ENCODE peak calls at places on chromosome 19, in seven cellular contexts. F is tibial artery, B is fibroblast of lung, L is ascending aorta, P is PC-3, G is WERI-Rb-1, Y is cardiac muscle cell. I is an unnamed sample.
A peak's percentile ranks its signal among the peaks of the same experiment; 100 is the strongest.

GRCh38 chr19:43681826-43682225 is 11.9 kb upstream of the PLAUR start:
- DNase-seq in F (no peak), B (no peak), L (no peak), P (no peak), G (no peak), Y (no peak), I (no peak)

GRCh38 chr19:53553159-53553558 is 15.2 kb downstream of the ZNF331 start:
- DNase-seq in F (no peak), B (no peak), L (no peak), P (no peak), G (no peak), Y (no peak), I (no peak)

GRCh38 chr19:58578430-58578925 is 5.3 kb upstream of the MZF1 start:
- DNase-seq in F (no peak), B (no peak), L (no peak), P (no peak), G (no peak), Y (no peak), I (no peak)

GRCh38 chr19:4015705-4016402 is 8.3 kb downstream of the PIAS4 start:
- DNase-seq in F (no peak), B (no peak), L (no peak), P (no peak), G (no peak), Y (no peak), I (peak; percentile 68)

GRCh38 chr19:49987159-49987698 is 26.3 kb upstream of the SIGLEC11 start:
- DNase-seq in F (peak; percentile 84), B (peak; percentile 92), L (peak; percentile 24), P (peak; percentile 95), G (no peak), Y (peak; percentile 98), I (no peak)

GRCh38 chr19:12864721-12865715 is 16.2 kb downstream of the DNASE2 start:
- DNase-seq in F (no peak), B (no peak), L (no peak), P (no peak), G (no peak), Y (no peak), I (no peak)

GRCh38 chr19:42284641-42285341 is 15.7 kb downstream of the CIC start:
- DNase-seq in F (no peak), B (no peak), L (no peak), P (no peak), G (no peak), Y (peak; percentile 38), I (peak; percentile 82)

GRCh38 chr19:38470788-38471480 is 37.4 kb downstream of the RYR1 start:
- DNase-seq in F (no peak), B (no peak), L (no peak), P (no peak), G (no peak), Y (no peak), I (no peak)

GRCh38 chr19:33804021-33804799 is 7.5 kb downstream of the KCTD15 start:
- DNase-seq in F (peak; percentile 55), B (peak; percentile 85), L (no peak), P (peak; percentile 62), G (no peak), Y (no peak), I (peak; percentile 89)

GRCh38 chr19:39411006-39411831 is 1.2 kb upstream of the PLEKHG2 start:
- DNase-seq in F (peak; percentile 69), B (peak; percentile 36), L (no peak), P (no peak), G (no peak), Y (no peak), I (peak; percentile 92)

GRCh38 chr19:38975861-38976271 is 324 bp upstream of the FBXO17 start:
- DNase-seq in F (no peak), B (peak; percentile 49), L (no peak), P (no peak), G (peak; percentile 88), Y (no peak), I (peak; percentile 79)

GRCh38 chr19:34666958-34667265 is 10.0 kb downstream of the SCGB2B2 start:
- DNase-seq in F (no peak), B (no peak), L (no peak), P (no peak), G (no peak), Y (no peak), I (no peak)

GRCh38 chr19:741506-742131 is 9.3 kb upstream of the MISP start:
- DNase-seq in F (no peak), B (no peak), L (no peak), P (peak; percentile 18), G (peak; percentile 37), Y (peak; percentile 33), I (no peak)

GRCh38 chr19:35318679-35319448 is 10.1 kb upstream of the CD22 start:
- DNase-seq in F (peak; percentile 62), B (peak; percentile 29), L (peak; percentile 53), P (peak; percentile 93), G (no peak), Y (no peak), I (no peak)

GRCh38 chr19:13095393-13095784 is 7.3 kb downstream of the LYL1 start:
- DNase-seq in F (no peak), B (no peak), L (no peak), P (no peak), G (no peak), Y (no peak), I (no peak)

GRCh38 chr19:3434630-3435553 is 45.4 kb downstream of the SMIM24 start:
- DNase-seq in F (peak; percentile 95), B (peak; percentile 94), L (peak; percentile 80), P (peak; percentile 90), G (no peak), Y (peak; percentile 97), I (peak; percentile 97)

GRCh38 chr19:50314724-50315700 is 14.2 kb downstream of the KCNC3 start:
- DNase-seq in F (no peak), B (no peak), L (no peak), P (no peak), G (no peak), Y (peak; percentile 28), I (no peak)

GRCh38 chr19:50414850-50415660 is 3.7 kb upstream of the SPIB start:
- DNase-seq in F (peak; percentile 68), B (peak; percentile 39), L (no peak), P (peak; percentile 24), G (peak; percentile 87), Y (peak; percentile 82), I (no peak)

GRCh38 chr19:2380567-2380966 is 20.5 kb downstream of the TMPRSS9 start:
- DNase-seq in F (no peak), B (no peak), L (no peak), P (no peak), G (no peak), Y (no peak), I (no peak)

GRCh38 chr19:3220576-3220975 is 3.9 kb upstream of the CELF5 start:
- DNase-seq in F (no peak), B (no peak), L (no peak), P (no peak), G (no peak), Y (no peak), I (no peak)

GRCh38 chr19:14559916-14560775 is 11.7 kb downstream of the NDUFB7 start:
- DNase-seq in F (no peak), B (no peak), L (no peak), P (no peak), G (no peak), Y (no peak), I (no peak)

GRCh38 chr19:5651361-5651760 is 28.5 kb downstream of the SAFB start:
- DNase-seq in F (no peak), B (no peak), L (no peak), P (no peak), G (no peak), Y (no peak), I (no peak)

GRCh38 chr19:7506385-7507328 is 9.2 kb upstream of the ZNF358 start:
- DNase-seq in F (peak; percentile 87), B (peak; percentile 75), L (peak; percentile 61), P (peak; percentile 99), G (peak; percentile 72), Y (peak; percentile 68), I (peak; percentile 87)

GRCh38 chr19:47310323-47310722 is 662 bp downstream of the C5AR1 start:
- DNase-seq in F (no peak), B (no peak), L (no peak), P (no peak), G (no peak), Y (no peak), I (no peak)

GRCh38 chr19:11234486-11235075 is 4.8 kb upstream of the ANGPTL8 start:
- DNase-seq in F (no peak), B (no peak), L (no peak), P (peak; percentile 23), G (no peak), Y (no peak), I (no peak)
- TF ChIP-seq CTCF in F (no peak), B (no peak), L (no peak), P (peak; percentile 40), G (no peak), Y (no peak), I (no peak)

GRCh38 chr19:20371911-20372310 is 193.7 kb downstream of the ZNF737 start:
- DNase-seq in F (no peak), B (no peak), L (no peak), P (no peak), G (no peak), Y (no peak), I (no peak)

GRCh38 chr19:20365146-20365545 is 198.1 kb downstream of the ZNF486 start:
- DNase-seq in F (no peak), B (no peak), L (no peak), P (no peak), G (no peak), Y (peak; percentile 23), I (no peak)

DNA sequence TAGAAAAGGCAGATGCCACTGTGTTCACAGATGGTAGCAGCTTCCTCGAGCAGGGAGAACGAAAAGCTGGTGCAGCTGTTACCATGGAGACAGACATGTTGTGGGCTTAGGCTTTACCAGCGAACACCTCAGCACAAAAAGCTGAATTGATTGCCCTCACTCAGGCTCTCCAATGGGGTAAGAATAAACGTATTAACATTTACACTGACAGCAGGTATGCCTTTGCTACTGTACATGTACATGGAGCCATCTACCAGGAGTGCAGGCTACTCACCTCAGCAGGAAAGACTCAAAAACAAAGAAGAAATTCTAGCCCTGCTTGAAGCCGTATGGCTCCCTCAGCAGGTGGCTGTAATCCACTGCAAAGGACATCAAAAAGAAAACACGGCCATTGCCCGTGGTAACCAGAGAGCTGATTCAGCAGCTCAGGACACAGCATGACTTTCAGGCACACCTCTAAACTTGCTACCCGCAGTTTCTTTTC is 197.7 kb downstream of the ZNF737 start:
- DNase-seq in F (no peak), B (no peak), L (no peak), P (no peak), G (peak; percentile 87), Y (peak; percentile 52), I (no peak)
- TF ChIP-seq CTCF in F (no peak), B (no peak), L (no peak), P (no peak), G (peak; percentile 23), Y (no peak), I (no peak)

GRCh38 chr19:16037424-16038195 is 38.7 kb upstream of the TPM4 start:
- DNase-seq in F (no peak), B (no peak), L (no peak), P (no peak), G (no peak), Y (no peak), I (no peak)
- TF ChIP-seq CTCF in F (no peak), B (no peak), L (no peak), P (no peak), G (no peak), Y (no peak), I (no peak)

DNA sequence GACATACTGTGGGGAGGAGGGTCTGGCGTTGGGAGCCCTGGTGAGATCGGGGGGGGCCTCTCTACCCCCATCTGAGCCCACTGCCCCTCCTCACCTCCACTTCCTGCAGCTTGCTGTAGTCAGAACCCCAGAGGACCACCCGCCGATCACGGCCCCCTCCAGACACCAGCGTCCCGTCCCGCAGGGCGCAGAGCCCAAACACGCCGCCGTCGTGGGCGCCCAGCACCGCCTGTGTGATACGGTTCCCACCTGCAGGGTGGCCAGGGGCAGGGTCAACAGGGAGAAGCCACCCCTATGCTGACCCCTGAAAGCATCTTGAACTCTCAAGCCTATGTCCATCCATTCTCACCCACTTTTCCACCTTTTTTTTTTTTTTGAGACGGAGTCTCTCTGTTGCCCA is 17.8 kb downstream of the EML2 start:
- DNase-seq in F (no peak), B (no peak), L (no peak), P (no peak), G (no peak), Y (no peak), I (no peak)
- TF ChIP-seq CTCF in F (no peak), B (no peak), L (no peak), P (no peak), G (no peak), Y (no peak), I (no peak)

I was measured in coronary artery.